ENCODE peak calls at places on chromosome 19, in six cellular contexts. One of them, this sample, is unnamed.

GRCh38 chr19:19214892-19215291 is 3.1 kb downstream of the NCAN start:
- DNase-seq in CD8-positive, alpha-beta memory T cell: no peak
- DNase-seq in neural progenitor cell: peak; percentile 87
- DNase-seq in choroid plexus epithelial cell: peak; percentile 40
- DNase-seq in cardiac fibroblast: peak; percentile 31
- DNase-seq in heart left ventricle: no peak
- DNase-seq in this sample: peak; percentile 56

GRCh38 chr19:45153339-45154063 is 7.3 kb downstream of the NKPD1 start:
- DNase-seq in choroid plexus epithelial cell: peak; percentile 75
- DNase-seq in heart left ventricle: peak; percentile 66
- DNase-seq in cardiac fibroblast: peak; percentile 34
- DNase-seq in CD8-positive, alpha-beta memory T cell: peak; percentile 23
- DNase-seq in neural progenitor cell: peak; percentile 85
- DNase-seq in this sample: peak; percentile 33

GRCh38 chr19:46724468-46724867 is 7.6 kb upstream of the PRKD2 start:
- DNase-seq in heart left ventricle: no peak
- DNase-seq in neural progenitor cell: no peak
- DNase-seq in cardiac fibroblast: no peak
- DNase-seq in choroid plexus epithelial cell: no peak
- DNase-seq in CD8-positive, alpha-beta memory T cell: no peak
- DNase-seq in this sample: no peak

GRCh38 chr19:1401138-1401888 is at the start of gene GAMT:
- DNase-seq in heart left ventricle: peak; percentile 71
- DNase-seq in CD8-positive, alpha-beta memory T cell: peak; percentile 52
- DNase-seq in choroid plexus epithelial cell: no peak
- DNase-seq in neural progenitor cell: peak; percentile 76
- DNase-seq in cardiac fibroblast: no peak
- DNase-seq in this sample: peak; percentile 35

GRCh38 chr19:39342647-39343305 is 555 bp downstream of the SAMD4B start:
- DNase-seq in cardiac fibroblast: peak; percentile 19
- DNase-seq in CD8-positive, alpha-beta memory T cell: no peak
- DNase-seq in neural progenitor cell: peak; percentile 35
- DNase-seq in choroid plexus epithelial cell: peak; percentile 32
- DNase-seq in heart left ventricle: peak; percentile 42
- DNase-seq in this sample: no peak

GRCh38 chr19:1651548-1652394 is 644 bp downstream of the TCF3 start:
- DNase-seq in choroid plexus epithelial cell: peak; percentile 39
- DNase-seq in heart left ventricle: peak; percentile 52
- DNase-seq in cardiac fibroblast: peak; percentile 28
- DNase-seq in neural progenitor cell: peak; percentile 79
- DNase-seq in CD8-positive, alpha-beta memory T cell: peak; percentile 31
- DNase-seq in this sample: peak; percentile 26

GRCh38 chr19:48053856-48054255 is 10.0 kb upstream of the CABP5 start:
- DNase-seq in cardiac fibroblast: no peak
- DNase-seq in choroid plexus epithelial cell: no peak
- DNase-seq in neural progenitor cell: no peak
- DNase-seq in heart left ventricle: no peak
- DNase-seq in CD8-positive, alpha-beta memory T cell: no peak
- DNase-seq in this sample: no peak

GRCh38 chr19:16288544-16288943 is 36.1 kb upstream of the KLF2 start:
- DNase-seq in choroid plexus epithelial cell: peak; percentile 26
- DNase-seq in cardiac fibroblast: peak; percentile 43
- DNase-seq in heart left ventricle: no peak
- DNase-seq in CD8-positive, alpha-beta memory T cell: no peak
- DNase-seq in neural progenitor cell: no peak
- DNase-seq in this sample: peak; percentile 41

GRCh38 chr19:19321143-19321577 is 531 bp downstream of the MAU2 start:
- DNase-seq in CD8-positive, alpha-beta memory T cell: no peak
- DNase-seq in choroid plexus epithelial cell: peak; percentile 27
- DNase-seq in neural progenitor cell: peak; percentile 71
- DNase-seq in heart left ventricle: no peak
- DNase-seq in cardiac fibroblast: no peak
- DNase-seq in this sample: no peak

GRCh38 chr19:27765912-27766725 is 1446.8 kb downstream of the UQCRFS1 start:
- DNase-seq in heart left ventricle: no peak
- DNase-seq in neural progenitor cell: no peak
- DNase-seq in cardiac fibroblast: no peak
- DNase-seq in choroid plexus epithelial cell: no peak
- DNase-seq in CD8-positive, alpha-beta memory T cell: no peak
- DNase-seq in this sample: no peak

GRCh38 chr19:19911150-19911549 is 10.4 kb downstream of the ZNF93 start:
- DNase-seq in heart left ventricle: no peak
- DNase-seq in choroid plexus epithelial cell: peak; percentile 80
- DNase-seq in CD8-positive, alpha-beta memory T cell: no peak
- DNase-seq in cardiac fibroblast: peak; percentile 45
- DNase-seq in neural progenitor cell: no peak
- DNase-seq in this sample: peak; percentile 43

GRCh38 chr19:1004204-1004802 is 4.1 kb downstream of the GRIN3B start:
- DNase-seq in neural progenitor cell: no peak
- DNase-seq in choroid plexus epithelial cell: no peak
- DNase-seq in cardiac fibroblast: no peak
- DNase-seq in CD8-positive, alpha-beta memory T cell: no peak
- DNase-seq in heart left ventricle: no peak
- DNase-seq in this sample: no peak

GRCh38 chr19:45050036-45050435 is 11.2 kb downstream of the CLASRP start:
- DNase-seq in cardiac fibroblast: no peak
- DNase-seq in neural progenitor cell: no peak
- DNase-seq in choroid plexus epithelial cell: no peak
- DNase-seq in heart left ventricle: no peak
- DNase-seq in CD8-positive, alpha-beta memory T cell: no peak
- DNase-seq in this sample: no peak

GRCh38 chr19:18605196-18605545 is 1.4 kb downstream of the CRLF1 start:
- DNase-seq in CD8-positive, alpha-beta memory T cell: no peak
- DNase-seq in neural progenitor cell: no peak
- DNase-seq in choroid plexus epithelial cell: no peak
- DNase-seq in heart left ventricle: no peak
- DNase-seq in cardiac fibroblast: no peak
- DNase-seq in this sample: no peak

GRCh38 chr19:47860602-47861297 is 1.7 kb downstream of the TPRX2 start:
- DNase-seq in CD8-positive, alpha-beta memory T cell: no peak
- DNase-seq in neural progenitor cell: no peak
- DNase-seq in cardiac fibroblast: no peak
- DNase-seq in heart left ventricle: no peak
- DNase-seq in choroid plexus epithelial cell: no peak
- DNase-seq in this sample: no peak

GRCh38 chr19:17479325-17479791 is 9.0 kb downstream of the SLC27A1 start:
- DNase-seq in heart left ventricle: no peak
- DNase-seq in neural progenitor cell: no peak
- DNase-seq in CD8-positive, alpha-beta memory T cell: no peak
- DNase-seq in choroid plexus epithelial cell: peak; percentile 85
- DNase-seq in cardiac fibroblast: peak; percentile 86
- DNase-seq in this sample: peak; percentile 77

GRCh38 chr19:13748169-13748884 is 16.0 kb upstream of the MRI1 start:
- DNase-seq in CD8-positive, alpha-beta memory T cell: no peak
- DNase-seq in neural progenitor cell: peak; percentile 31
- DNase-seq in heart left ventricle: no peak
- DNase-seq in choroid plexus epithelial cell: peak; percentile 54
- DNase-seq in cardiac fibroblast: peak; percentile 65
- DNase-seq in this sample: peak; percentile 56

GRCh38 chr19:8655340-8655709 is 24.9 kb downstream of the NFILZ start:
- DNase-seq in cardiac fibroblast: no peak
- DNase-seq in CD8-positive, alpha-beta memory T cell: peak; percentile 36
- DNase-seq in heart left ventricle: no peak
- DNase-seq in choroid plexus epithelial cell: no peak
- DNase-seq in neural progenitor cell: no peak
- DNase-seq in this sample: no peak

GRCh38 chr19:13888281-13888680 is 11.3 kb downstream of the NANOS3 start:
- DNase-seq in choroid plexus epithelial cell: no peak
- DNase-seq in CD8-positive, alpha-beta memory T cell: no peak
- DNase-seq in heart left ventricle: no peak
- DNase-seq in neural progenitor cell: no peak
- DNase-seq in cardiac fibroblast: no peak
- DNase-seq in this sample: no peak

GRCh38 chr19:475360-475759 is 14.5 kb upstream of the SHC2 start:
- DNase-seq in heart left ventricle: no peak
- DNase-seq in choroid plexus epithelial cell: no peak
- DNase-seq in cardiac fibroblast: no peak
- DNase-seq in CD8-positive, alpha-beta memory T cell: no peak
- DNase-seq in neural progenitor cell: no peak
- DNase-seq in this sample: no peak

GRCh38 chr19:2756921-2757881 is 17.4 kb upstream of the SLC39A3 start:
- DNase-seq in heart left ventricle: no peak
- DNase-seq in cardiac fibroblast: no peak
- DNase-seq in CD8-positive, alpha-beta memory T cell: no peak
- DNase-seq in choroid plexus epithelial cell: no peak
- DNase-seq in neural progenitor cell: no peak
- DNase-seq in this sample: no peak

GRCh38 chr19:15448778-15449619 is 757 bp downstream of the WIZ start:
- DNase-seq in CD8-positive, alpha-beta memory T cell: no peak
- DNase-seq in choroid plexus epithelial cell: no peak
- DNase-seq in heart left ventricle: no peak
- DNase-seq in neural progenitor cell: peak; percentile 42
- DNase-seq in cardiac fibroblast: no peak
- DNase-seq in this sample: peak; percentile 40

GRCh38 chr19:4851551-4852290 is 15.7 kb downstream of the PLIN3 start:
- DNase-seq in neural progenitor cell: peak; percentile 71
- DNase-seq in choroid plexus epithelial cell: peak; percentile 61
- DNase-seq in cardiac fibroblast: peak; percentile 67
- DNase-seq in heart left ventricle: peak; percentile 75
- DNase-seq in CD8-positive, alpha-beta memory T cell: peak; percentile 68
- DNase-seq in this sample: peak; percentile 55

GRCh38 chr19:19835560-19836038 is 14.0 kb upstream of the ZNF506 start:
- DNase-seq in choroid plexus epithelial cell: no peak
- DNase-seq in cardiac fibroblast: no peak
- DNase-seq in CD8-positive, alpha-beta memory T cell: no peak
- DNase-seq in neural progenitor cell: no peak
- DNase-seq in heart left ventricle: no peak
- DNase-seq in this sample: no peak

GRCh38 chr19:45175663-45176345 is 2.2 kb downstream of the TRAPPC6A start:
- DNase-seq in choroid plexus epithelial cell: no peak
- DNase-seq in CD8-positive, alpha-beta memory T cell: no peak
- DNase-seq in cardiac fibroblast: peak; percentile 61
- DNase-seq in neural progenitor cell: no peak
- DNase-seq in heart left ventricle: no peak
- DNase-seq in this sample: no peak

GRCh38 chr19:30864460-30865215 is 484.6 kb downstream of the TSHZ3 start:
- DNase-seq in choroid plexus epithelial cell: no peak
- DNase-seq in heart left ventricle: no peak
- DNase-seq in neural progenitor cell: no peak
- DNase-seq in CD8-positive, alpha-beta memory T cell: no peak
- DNase-seq in cardiac fibroblast: no peak
- DNase-seq in this sample: no peak

GRCh38 chr19:8532170-8532569 is 18.2 kb upstream of the ZNF414 start:
- DNase-seq in CD8-positive, alpha-beta memory T cell: no peak
- DNase-seq in cardiac fibroblast: no peak
- DNase-seq in neural progenitor cell: no peak
- DNase-seq in heart left ventricle: no peak
- DNase-seq in choroid plexus epithelial cell: no peak
- DNase-seq in this sample: no peak

GRCh38 chr19:36638862-36639510 is 27.7 kb downstream of the ZNF461 start:
- DNase-seq in CD8-positive, alpha-beta memory T cell: no peak
- DNase-seq in choroid plexus epithelial cell: peak; percentile 4
- DNase-seq in neural progenitor cell: no peak
- DNase-seq in cardiac fibroblast: peak; percentile 9
- DNase-seq in heart left ventricle: no peak
- DNase-seq in this sample: peak; percentile 7
- H3K4me3 ChIP-seq in CD8-positive, alpha-beta memory T cell: no peak overlapping the region
- H3K4me3 ChIP-seq in choroid plexus epithelial cell: no peak overlapping the region
- H3K4me3 ChIP-seq in neural progenitor cell: no peak overlapping the region
- H3K4me3 ChIP-seq in cardiac fibroblast: no peak overlapping the region
- H3K4me3 ChIP-seq in heart left ventricle: no peak overlapping the region
- H3K4me3 ChIP-seq in this sample: no peak overlapping the region

GRCh38 chr19:10332158-10332964 is 968 bp downstream of the RAVER1 start:
- DNase-seq in neural progenitor cell: no peak
- DNase-seq in heart left ventricle: no peak
- DNase-seq in CD8-positive, alpha-beta memory T cell: no peak
- DNase-seq in choroid plexus epithelial cell: no peak
- DNase-seq in cardiac fibroblast: no peak
- DNase-seq in this sample: no peak

GRCh38 chr19:10334340-10335148 is 1.2 kb upstream of the RAVER1 start:
- DNase-seq in choroid plexus epithelial cell: peak; percentile 97
- DNase-seq in heart left ventricle: peak; percentile 97
- DNase-seq in CD8-positive, alpha-beta memory T cell: peak; percentile 18
- DNase-seq in neural progenitor cell: peak; percentile 93
- DNase-seq in cardiac fibroblast: peak; percentile 98
- DNase-seq in this sample: peak; percentile 97

GRCh38 chr19:10332965-10333757 is at the start of gene RAVER1:
- DNase-seq in heart left ventricle: peak; percentile 99
- DNase-seq in neural progenitor cell: peak; percentile 99
- DNase-seq in choroid plexus epithelial cell: peak; percentile 99
- DNase-seq in CD8-positive, alpha-beta memory T cell: peak; percentile 96
- DNase-seq in cardiac fibroblast: peak; percentile 98
- DNase-seq in this sample: peak; percentile 98

GRCh38 chr19:10333758-10334339 is 520 bp upstream of the RAVER1 start:
- DNase-seq in neural progenitor cell: peak; percentile 33
- DNase-seq in choroid plexus epithelial cell: peak; percentile 13
- DNase-seq in CD8-positive, alpha-beta memory T cell: no peak
- DNase-seq in cardiac fibroblast: no peak
- DNase-seq in heart left ventricle: no peak
- DNase-seq in this sample: peak; percentile 4

DNA sequence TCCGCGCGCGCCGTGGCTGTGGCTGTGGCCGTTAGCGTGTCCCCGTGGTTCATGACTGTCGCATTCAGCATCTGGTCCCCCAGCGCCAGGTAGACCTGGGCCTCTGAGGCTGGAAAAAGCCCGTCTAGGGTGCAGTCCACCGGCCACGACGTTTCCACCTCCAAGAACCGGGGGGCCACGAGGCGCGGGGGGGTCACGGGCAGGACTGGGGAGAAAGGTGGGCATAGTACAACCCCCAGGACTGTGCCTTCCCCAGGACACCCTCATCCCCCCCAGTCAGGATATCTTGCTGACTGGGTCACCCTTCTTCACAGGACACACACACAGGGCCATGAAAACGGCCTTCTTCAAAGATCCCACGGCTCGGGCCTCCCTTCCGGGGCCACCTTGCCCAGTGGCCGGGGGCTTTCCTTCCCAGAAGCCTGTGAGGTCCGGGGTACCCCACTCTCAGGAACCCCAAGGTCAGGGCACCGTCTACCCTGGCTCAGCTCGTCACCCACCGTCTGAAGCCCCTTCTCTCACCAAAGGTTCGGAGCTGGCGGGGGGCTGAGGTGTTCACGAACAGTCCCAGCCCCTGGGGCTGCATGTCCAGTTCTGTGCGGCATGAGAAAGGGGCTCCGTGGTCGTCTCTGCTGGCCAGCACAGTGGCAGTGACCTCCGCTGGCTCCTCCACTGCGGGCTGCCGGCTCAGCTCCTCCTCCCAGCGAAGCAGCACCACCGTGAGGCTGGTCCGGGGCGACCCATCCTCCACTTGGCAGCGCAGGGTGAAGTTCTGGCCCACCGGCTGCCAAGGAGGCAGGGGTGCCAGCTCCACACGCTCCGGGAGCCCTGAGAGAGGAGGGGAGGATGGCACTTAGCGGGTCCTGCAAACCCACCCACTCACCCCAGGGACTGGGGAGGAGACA is 2.1 kb upstream of the RAVER1 start:
- DNase-seq in CD8-positive, alpha-beta memory T cell: no peak
- DNase-seq in cardiac fibroblast: no peak
- DNase-seq in neural progenitor cell: no peak
- DNase-seq in heart left ventricle: peak; percentile 38
- DNase-seq in choroid plexus epithelial cell: no peak
- DNase-seq in this sample: no peak
- H3K4me3 ChIP-seq in CD8-positive, alpha-beta memory T cell: no peak overlapping the region
- H3K4me3 ChIP-seq in cardiac fibroblast: peak overlapping the region; percentile 95
- H3K4me3 ChIP-seq in neural progenitor cell: peak overlapping the region; percentile 71
- H3K4me3 ChIP-seq in heart left ventricle: peak overlapping the region; percentile 69
- H3K4me3 ChIP-seq in choroid plexus epithelial cell: peak overlapping the region; percentile 72
- H3K4me3 ChIP-seq in this sample: peak overlapping the region; percentile 90

GRCh38 chr19:43353606-43354304 is at the start of gene CD177:
- DNase-seq in heart left ventricle: no peak
- DNase-seq in choroid plexus epithelial cell: no peak
- DNase-seq in neural progenitor cell: peak; percentile 5
- DNase-seq in cardiac fibroblast: no peak
- DNase-seq in CD8-positive, alpha-beta memory T cell: no peak
- DNase-seq in this sample: no peak
- H3K4me3 ChIP-seq in heart left ventricle: no peak within 1 kb of the TSS
- H3K4me3 ChIP-seq in choroid plexus epithelial cell: no peak within 1 kb of the TSS
- H3K4me3 ChIP-seq in neural progenitor cell: peak within 1 kb of the TSS; percentile 68
- H3K4me3 ChIP-seq in cardiac fibroblast: no peak within 1 kb of the TSS
- H3K4me3 ChIP-seq in CD8-positive, alpha-beta memory T cell: no peak within 1 kb of the TSS
- H3K4me3 ChIP-seq in this sample: no peak within 1 kb of the TSS

GRCh38 chr19:37507167-37507464 is 377 bp downstream of the ZNF793 start:
- DNase-seq in cardiac fibroblast: no peak
- DNase-seq in choroid plexus epithelial cell: no peak
- DNase-seq in CD8-positive, alpha-beta memory T cell: no peak
- DNase-seq in heart left ventricle: no peak
- DNase-seq in neural progenitor cell: no peak
- DNase-seq in this sample: no peak
- H3K4me3 ChIP-seq in cardiac fibroblast: peak overlapping the region; percentile 64
- H3K4me3 ChIP-seq in choroid plexus epithelial cell: peak overlapping the region; percentile 85
- H3K4me3 ChIP-seq in CD8-positive, alpha-beta memory T cell: peak overlapping the region; percentile 67
- H3K4me3 ChIP-seq in heart left ventricle: peak overlapping the region; percentile 63
- H3K4me3 ChIP-seq in neural progenitor cell: peak overlapping the region; percentile 85
- H3K4me3 ChIP-seq in this sample: peak overlapping the region; percentile 74